ENCODE peak calls at places on chromosomes 2 and 18, in six cellular contexts. J is IMR-90, T is HCT116, S is hepatocyte, Z is right atrium auricular region, B is OCI-LY7. Y is an unnamed sample.

GRCh38 chr2:205679410-205680009 is 2.8 kb upstream of the NRP2 start:
- DNase-seq in J (no peak), T (no peak), S (no peak), Z (no peak), B (no peak), Y (no peak)

GRCh38 chr2:171360905-171361304 is 72.9 kb downstream of the METTL8 start:
- DNase-seq in J (no peak), T (no peak), S (no peak), Z (no peak), B (no peak), Y (no peak)

GRCh38 chr2:22867921-22868320 is 517.1 kb upstream of the KLHL29 start:
- DNase-seq in J (no peak), T (no peak), S (peak; percentile 25), Z (no peak), B (no peak), Y (peak; percentile 7)

GRCh38 chr2:236369606-236370005 is 105.4 kb upstream of the ASB18 start:
- DNase-seq in J (no peak), T (no peak), S (no peak), Z (peak; percentile 55), B (no peak), Y (no peak)

GRCh38 chr2:67037655-67038054 is 359.5 kb upstream of the ETAA1 start:
- DNase-seq in J (no peak), T (no peak), S (peak; percentile 53), Z (no peak), B (no peak), Y (peak; percentile 93)

GRCh38 chr2:33366473-33366872 is 110.0 kb upstream of the RASGRP3 start:
- DNase-seq in J (no peak), T (no peak), S (no peak), Z (no peak), B (no peak), Y (peak; percentile 35)

GRCh38 chr2:16716944-16717343 is 51.3 kb upstream of the CYRIA start:
- DNase-seq in J (no peak), T (no peak), S (no peak), Z (no peak), B (no peak), Y (no peak)

GRCh38 chr18:25055076-25055475 is 296.9 kb downstream of the ZNF521 start:
- DNase-seq in J (peak; percentile 56), T (no peak), S (no peak), Z (no peak), B (no peak), Y (no peak)

GRCh38 chr2:158214431-158214830 is 112.8 kb downstream of the UPP2 start:
- DNase-seq in J (no peak), T (no peak), S (peak; percentile 16), Z (no peak), B (no peak), Y (no peak)

DNA sequence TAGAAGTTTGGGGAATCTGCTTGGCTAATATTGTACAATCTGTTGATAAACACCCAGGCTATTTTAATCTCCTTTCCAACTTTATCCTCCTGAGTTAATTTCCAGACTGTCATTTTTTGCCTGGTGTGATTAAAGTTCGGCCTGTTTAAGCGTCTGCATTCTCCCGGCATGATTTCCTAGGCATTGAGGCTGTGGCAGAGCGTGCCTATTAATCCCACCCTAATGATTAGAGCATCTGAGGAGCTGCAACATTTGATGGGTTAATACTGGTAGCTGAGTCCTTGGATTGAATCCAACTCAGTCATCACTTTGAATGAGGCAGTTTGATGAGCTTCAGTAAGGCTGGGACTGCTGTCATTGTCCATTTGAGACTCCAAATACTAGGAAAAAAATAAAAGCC is 882.5 kb downstream of the SLC4A3 start:
- DNase-seq in J (no peak), T (no peak), S (no peak), Z (no peak), B (no peak), Y (no peak)
- H3K4me1 ChIP-seq in J (peaks cover 29% of the 10 kb centered on the region), T (no peaks in the 10 kb centered on the region), S (no peaks in the 10 kb centered on the region), Z (peaks cover 11% of the 10 kb centered on the region), B (no peaks in the 10 kb centered on the region), Y (no peaks in the 10 kb centered on the region)

DNA sequence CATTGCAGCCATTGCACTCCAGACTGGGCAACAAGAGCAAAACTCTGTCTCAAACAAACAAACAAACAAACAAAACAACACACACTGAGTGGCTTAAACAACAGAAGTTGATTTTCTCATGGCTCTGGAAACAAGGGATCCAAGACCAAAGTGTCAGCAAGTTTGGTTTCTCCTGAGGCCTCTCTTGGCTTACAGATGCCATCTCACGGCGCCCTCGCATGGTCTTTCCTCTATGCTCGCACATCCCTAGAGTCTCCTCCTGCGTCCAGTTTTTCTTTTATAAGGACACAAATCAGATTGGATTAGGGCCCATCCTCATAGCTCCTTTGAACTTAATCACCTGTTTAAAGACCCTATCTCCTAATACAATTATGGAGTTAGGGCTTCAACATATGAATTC is 133.4 kb upstream of the LRRTM1 start:
- DNase-seq in J (no peak), T (no peak), S (no peak), Z (no peak), B (no peak), Y (no peak)
- TF ChIP-seq CTCF in J (no peak), T (no peak), S (no peak), Z (no peak), B (no peak), Y (no peak)

DNA sequence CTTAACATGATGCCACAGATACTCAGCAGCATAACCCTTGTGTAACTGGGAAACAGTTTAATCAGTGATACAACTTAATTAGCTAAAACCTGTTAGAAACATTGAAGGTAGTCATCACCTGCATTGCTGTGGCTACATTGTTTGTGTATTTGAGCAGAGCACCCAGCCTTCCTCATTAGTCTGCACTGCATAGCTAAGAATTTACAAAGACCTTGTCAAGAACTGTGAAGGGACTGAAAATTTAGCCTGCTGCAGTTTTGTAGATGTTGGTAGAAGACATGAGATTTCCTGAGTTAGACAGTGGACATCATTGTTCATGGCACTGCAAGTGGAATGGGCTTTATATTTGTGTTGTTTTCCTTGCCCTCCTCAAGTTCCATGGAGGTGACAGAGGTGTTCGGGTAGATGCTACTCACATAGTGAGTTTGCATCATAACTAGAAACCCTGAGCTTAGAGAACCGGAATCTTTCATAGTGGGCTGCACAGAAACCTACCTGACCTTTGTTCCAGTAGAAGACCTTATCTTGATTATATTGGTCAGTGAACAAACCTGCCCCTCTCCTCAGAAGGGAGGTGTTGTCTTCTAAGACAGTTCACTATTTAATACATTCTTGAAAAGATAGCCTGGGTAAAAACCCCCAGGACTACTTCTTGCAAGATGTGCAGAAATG is 12.5 kb downstream of the VAPA start:
- DNase-seq in J (no peak), T (no peak), S (no peak), Z (no peak), B (no peak), Y (no peak)
- H3K4me1 ChIP-seq in J (peaks cover 5% of the 10 kb centered on the region), T (no peaks in the 10 kb centered on the region), S (peaks cover 21% of the 10 kb centered on the region), Z (peaks cover 93% of the 10 kb centered on the region), B (peaks cover 58% of the 10 kb centered on the region), Y (peaks cover 87% of the 10 kb centered on the region)

GRCh38 chr2:141113301-141113700 is 1017.5 kb downstream of the LRP1B start:
- DNase-seq in J (no peak), T (no peak), S (no peak), Z (no peak), B (no peak), Y (no peak)

GRCh38 chr2:141105763-141106162 is 1025.1 kb downstream of the LRP1B start:
- DNase-seq in J (no peak), T (no peak), S (no peak), Z (no peak), B (no peak), Y (no peak)

GRCh38 chr2:141109633-141110032 is 1021.2 kb downstream of the LRP1B start:
- DNase-seq in J (no peak), T (no peak), S (peak; percentile 22), Z (no peak), B (no peak), Y (no peak)
- TF ChIP-seq CTCF in J (peak; percentile 16), T (no peak), S (peak; percentile 18), Z (no peak), B (no peak), Y (no peak)

GRCh38 chr2:226788881-226789485 is 10.6 kb downstream of the IRS1 start:
- DNase-seq in J (peak; percentile 13), T (no peak), S (no peak), Z (no peak), B (no peak), Y (no peak)

GRCh38 chr2:226790436-226790835 is 9.2 kb downstream of the IRS1 start:
- DNase-seq in J (peak; percentile 29), T (no peak), S (peak; percentile 32), Z (no peak), B (peak; percentile 63), Y (no peak)

GRCh38 chr2:226791056-226791486 is 8.5 kb downstream of the IRS1 start:
- DNase-seq in J (peak; percentile 71), T (no peak), S (peak; percentile 74), Z (peak; percentile 74), B (peak; percentile 88), Y (peak; percentile 73)

GRCh38 chr2:226791487-226792081 is 8.0 kb downstream of the IRS1 start:
- DNase-seq in J (peak; percentile 75), T (no peak), S (peak; percentile 95), Z (peak; percentile 86), B (peak; percentile 92), Y (peak; percentile 94)

DNA sequence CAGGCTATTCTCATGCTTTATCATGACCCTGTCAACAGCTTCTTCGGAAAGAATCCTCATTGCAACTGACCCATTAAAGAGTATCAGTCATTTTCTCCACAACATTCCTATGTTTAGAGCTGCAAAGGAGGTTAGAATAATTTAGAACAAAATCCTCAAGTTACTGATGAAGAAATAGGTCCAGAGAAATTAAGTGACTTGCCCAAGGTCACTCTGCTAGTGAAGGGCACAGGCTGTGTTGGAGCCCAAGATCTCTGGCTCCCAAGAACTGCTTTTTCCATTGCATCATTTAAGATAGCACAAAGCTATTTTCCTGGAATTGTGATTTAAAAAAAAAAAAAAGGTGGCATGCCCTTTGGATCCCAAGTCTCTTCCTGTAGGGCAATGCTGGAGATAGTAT is 9.6 kb downstream of the IRS1 start:
- DNase-seq in J (no peak), T (no peak), S (no peak), Z (no peak), B (no peak), Y (peak; percentile 48)
- H3K4me1 ChIP-seq in J (peaks cover 8% of the 10 kb centered on the region), T (peaks cover 5% of the 10 kb centered on the region), S (peaks cover 17% of the 10 kb centered on the region), Z (peaks cover 70% of the 10 kb centered on the region), B (peaks cover 44% of the 10 kb centered on the region), Y (peaks cover 53% of the 10 kb centered on the region)

Y was measured in body of pancreas.